ENCODE peak calls at places on chromosomes 3 and 15, in eight cellular contexts. E, P, X, T, U, M, R and S are unnamed samples.
A peak's percentile ranks its signal among the peaks of the same experiment; 100 is the strongest.

GRCh38 chr15:29636140-29636539 is 186.1 kb downstream of the TJP1 start:
- DNase-seq in E (no peak), P (no peak), X (no peak), T (no peak), U (no peak), M (peak; percentile 18), R (no peak), S (no peak)

GRCh38 chr15:71705151-71705550 is 105.2 kb upstream of the NR2E3 start:
- DNase-seq in E (peak; percentile 91), P (no peak), X (no peak), T (no peak), U (no peak), M (peak; percentile 58), R (no peak), S (peak; percentile 74)

GRCh38 chr3:184166671-184167070 is 8.0 kb upstream of the AP2M1 start:
- DNase-seq in E (no peak), P (no peak), X (no peak), T (no peak), U (no peak), M (no peak), R (no peak), S (no peak)

GRCh38 chr15:68114356-68114755 is 60.2 kb downstream of the PIAS1 start:
- DNase-seq in E (no peak), P (no peak), X (no peak), T (no peak), U (no peak), M (no peak), R (no peak), S (no peak)

GRCh38 chr15:25798207-25798931 is 64.8 kb downstream of the ATP10A start:
- DNase-seq in E (no peak), P (no peak), X (no peak), T (no peak), U (no peak), M (no peak), R (no peak), S (peak; percentile 47)

GRCh38 chr15:31074321-31074720 is 27.2 kb downstream of the TRPM1 start:
- DNase-seq in E (no peak), P (no peak), X (no peak), T (no peak), U (no peak), M (no peak), R (no peak), S (no peak)

GRCh38 chr3:128455786-128456748 is 10.6 kb downstream of the DNAJB8 start:
- DNase-seq in E (no peak), P (no peak), X (no peak), T (no peak), U (no peak), M (no peak), R (no peak), S (no peak)

GRCh38 chr3:78610462-78611125 is 1157.2 kb downstream of the ROBO1 start:
- DNase-seq in E (no peak), P (no peak), X (no peak), T (no peak), U (no peak), M (no peak), R (no peak), S (no peak)

GRCh38 chr15:68353418-68354145 is 76.0 kb downstream of the FEM1B start:
- DNase-seq in E (no peak), P (no peak), X (no peak), T (no peak), U (no peak), M (no peak), R (no peak), S (no peak)

GRCh38 chr3:157753753-157754152 is 250.5 kb upstream of the VEPH1 start:
- DNase-seq in E (no peak), P (no peak), X (no peak), T (no peak), U (no peak), M (no peak), R (no peak), S (no peak)

GRCh38 chr3:46469680-46470357 is 5.1 kb upstream of the LTF start:
- DNase-seq in E (peak; percentile 28), P (no peak), X (no peak), T (no peak), U (no peak), M (no peak), R (no peak), S (peak; percentile 22)

GRCh38 chr3:182331356-182331755 is 461.9 kb upstream of the ATP11B start:
- DNase-seq in E (no peak), P (no peak), X (no peak), T (no peak), U (peak; percentile 85), M (peak; percentile 19), R (no peak), S (no peak)

GRCh38 chr15:79076661-79077060 is 13.9 kb downstream of the RASGRF1 start:
- DNase-seq in E (no peak), P (no peak), X (no peak), T (no peak), U (no peak), M (no peak), R (no peak), S (no peak)

GRCh38 chr15:58420579-58421043 is 11.2 kb upstream of the LIPC start:
- DNase-seq in E (no peak), P (no peak), X (no peak), T (no peak), U (no peak), M (no peak), R (no peak), S (no peak)

GRCh38 chr15:58203537-58203936 is 65.4 kb downstream of the AQP9 start:
- DNase-seq in E (no peak), P (no peak), X (no peak), T (no peak), U (no peak), M (no peak), R (no peak), S (no peak)

GRCh38 chr3:38558864-38559263 is 62.7 kb downstream of the EXOG start:
- DNase-seq in E (peak; percentile 30), P (no peak), X (no peak), T (no peak), U (no peak), M (no peak), R (no peak), S (no peak)

GRCh38 chr3:16329792-16330061 is 64.7 kb downstream of the OXNAD1 start:
- DNase-seq in E (no peak), P (no peak), X (no peak), T (peak; percentile 69), U (no peak), M (no peak), R (no peak), S (no peak)

GRCh38 chr3:71145954-71146353 is 437.6 kb downstream of the FOXP1 start:
- DNase-seq in E (no peak), P (no peak), X (no peak), T (no peak), U (no peak), M (no peak), R (no peak), S (no peak)

GRCh38 chr3:140438736-140439505 is 238.9 kb upstream of the TRIM42 start:
- DNase-seq in E (no peak), P (no peak), X (no peak), T (no peak), U (peak; percentile 78), M (no peak), R (no peak), S (no peak)

GRCh38 chr15:31261266-31262142 is 65.1 kb upstream of the KLF13 start:
- DNase-seq in E (peak; percentile 36), P (no peak), X (no peak), T (no peak), U (no peak), M (no peak), R (no peak), S (no peak)

GRCh38 chr3:46488735-46489361 is 8.9 kb upstream of the RTP3 start:
- DNase-seq in E (peak; percentile 96), P (peak; percentile 89), X (peak; percentile 93), T (no peak), U (no peak), M (peak; percentile 90), R (peak; percentile 23), S (peak; percentile 98)

GRCh38 chr15:64284037-64284436 is 71.9 kb downstream of the CSNK1G1 start:
- DNase-seq in E (no peak), P (no peak), X (no peak), T (no peak), U (no peak), M (peak; percentile 25), R (peak; percentile 55), S (no peak)

GRCh38 chr3:30548605-30549004 is 57.8 kb upstream of the TGFBR2 start:
- DNase-seq in E (no peak), P (no peak), X (no peak), T (no peak), U (no peak), M (no peak), R (no peak), S (peak; percentile 21)

GRCh38 chr15:23083115-23083514 is 43.7 kb upstream of the TUBGCP5 start:
- DNase-seq in E (peak; percentile 19), P (no peak), X (no peak), T (no peak), U (no peak), M (no peak), R (no peak), S (no peak)

GRCh38 chr3:30315452-30315851 is 290.9 kb upstream of the TGFBR2 start:
- DNase-seq in E (no peak), P (no peak), X (no peak), T (no peak), U (no peak), M (no peak), R (no peak), S (no peak)

GRCh38 chr3:193777524-193777923 is 184.5 kb downstream of the OPA1 start:
- DNase-seq in E (no peak), P (no peak), X (no peak), T (no peak), U (no peak), M (peak; percentile 44), R (no peak), S (no peak)

GRCh38 chr3:195249858-195250464 is 21.0 kb downstream of the XXYLT1 start:
- DNase-seq in E (peak; percentile 40), P (no peak), X (peak; percentile 36), T (no peak), U (no peak), M (no peak), R (no peak), S (no peak)

GRCh38 chr15:98845138-98845884 is 162.3 kb downstream of the PGPEP1L start:
- DNase-seq in E (no peak), P (no peak), X (no peak), T (no peak), U (no peak), M (peak; percentile 23), R (no peak), S (no peak)

GRCh38 chr3:131329774-131330173 is 51.8 kb upstream of the NUDT16 start:
- DNase-seq in E (no peak), P (no peak), X (no peak), T (no peak), U (no peak), M (no peak), R (no peak), S (no peak)

GRCh38 chr15:57504599-57504940 is 87.1 kb upstream of the MYZAP start:
- DNase-seq in E (no peak), P (no peak), X (no peak), T (no peak), U (no peak), M (peak; percentile 59), R (no peak), S (no peak)

GRCh38 chr3:30730967-30731366 is 124.6 kb downstream of the TGFBR2 start:
- DNase-seq in E (no peak), P (no peak), X (no peak), T (no peak), U (no peak), M (no peak), R (no peak), S (no peak)

GRCh38 chr3:167866321-167866720 is 130.8 kb downstream of the SERPINI1 start:
- DNase-seq in E (no peak), P (no peak), X (no peak), T (no peak), U (no peak), M (no peak), R (no peak), S (no peak)